ENCODE peak calls at places on chromosomes 4 and X, in six cellular contexts. V is GM06990; R is pancreas; W is CD8-positive, alpha-beta T cell; F is cardiac muscle cell; T is right atrium auricular region. J is an unnamed sample.

GRCh38 chr4:13541720-13542576 is 2.4 kb downstream of the NKX3-2 start:
- DNase-seq in V (no peak), R (peak), W (no peak), F (no peak), T (no peak), J (no peak)

GRCh38 chr4:156799121-156799589 is 172.4 kb downstream of the PDGFC start:
- DNase-seq in V (no peak), R (no peak), W (no peak), F (no peak), T (no peak), J (no peak)

GRCh38 chr4:139050436-139050835 is 34.9 kb downstream of the NOCT start:
- DNase-seq in V (no peak), R (no peak), W (no peak), F (no peak), T (no peak), J (no peak)

GRCh38 chrX:71253253-71254091 is 468 bp downstream of the ZMYM3 start:
- DNase-seq in V (peak), R (peak), W (peak), F (peak), T (no peak), J (no peak)

GRCh38 chrX:39602226-39602625 is 495.5 kb downstream of the BCOR start:
- DNase-seq in V (no peak), R (no peak), W (no peak), F (no peak), T (no peak), J (no peak)

GRCh38 chr4:137601924-137602323 is 69.6 kb upstream of the PCDH18 start:
- DNase-seq in V (no peak), R (no peak), W (no peak), F (no peak), T (no peak), J (no peak)

GRCh38 chr4:1336079-1336478 is 10.9 kb upstream of the UVSSA start:
- DNase-seq in V (no peak), R (no peak), W (no peak), F (no peak), T (no peak), J (no peak)

GRCh38 chr4:14783011-14783877 is 219.0 kb upstream of the CPEB2 start:
- DNase-seq in V (peak), R (no peak), W (no peak), F (peak), T (no peak), J (no peak)

GRCh38 chrX:45322382-45322781 is 121.7 kb upstream of the DIPK2B start:
- DNase-seq in V (no peak), R (no peak), W (no peak), F (peak), T (no peak), J (peak)

GRCh38 chrX:134752558-134752957 is 94.3 kb upstream of the PLAC1 start:
- DNase-seq in V (no peak), R (no peak), W (no peak), F (no peak), T (no peak), J (no peak)

GRCh38 chr4:29002151-29002550 is 1718.0 kb upstream of the PCDH7 start:
- DNase-seq in V (no peak), R (no peak), W (no peak), F (peak), T (no peak), J (no peak)

GRCh38 chr4:169238445-169238844 is 32.3 kb downstream of the SH3RF1 start:
- DNase-seq in V (no peak), R (no peak), W (no peak), F (no peak), T (no peak), J (no peak)

GRCh38 chrX:78595901-78596502 is 63.1 kb downstream of the RTL3 start:
- DNase-seq in V (no peak), R (no peak), W (no peak), F (peak), T (no peak), J (no peak)

GRCh38 chrX:119784747-119785446 is 6.5 kb downstream of the RPL39 start:
- DNase-seq in V (peak), R (no peak), W (peak), F (no peak), T (no peak), J (no peak)

GRCh38 chr4:99403380-99404194 is 31.6 kb downstream of the ADH7 start:
- DNase-seq in V (no peak), R (no peak), W (no peak), F (no peak), T (no peak), J (no peak)

GRCh38 chr4:6372649-6373525 is 99.5 kb downstream of the PPP2R2C start:
- DNase-seq in V (no peak), R (peak), W (no peak), F (peak), T (no peak), J (peak)

DNA sequence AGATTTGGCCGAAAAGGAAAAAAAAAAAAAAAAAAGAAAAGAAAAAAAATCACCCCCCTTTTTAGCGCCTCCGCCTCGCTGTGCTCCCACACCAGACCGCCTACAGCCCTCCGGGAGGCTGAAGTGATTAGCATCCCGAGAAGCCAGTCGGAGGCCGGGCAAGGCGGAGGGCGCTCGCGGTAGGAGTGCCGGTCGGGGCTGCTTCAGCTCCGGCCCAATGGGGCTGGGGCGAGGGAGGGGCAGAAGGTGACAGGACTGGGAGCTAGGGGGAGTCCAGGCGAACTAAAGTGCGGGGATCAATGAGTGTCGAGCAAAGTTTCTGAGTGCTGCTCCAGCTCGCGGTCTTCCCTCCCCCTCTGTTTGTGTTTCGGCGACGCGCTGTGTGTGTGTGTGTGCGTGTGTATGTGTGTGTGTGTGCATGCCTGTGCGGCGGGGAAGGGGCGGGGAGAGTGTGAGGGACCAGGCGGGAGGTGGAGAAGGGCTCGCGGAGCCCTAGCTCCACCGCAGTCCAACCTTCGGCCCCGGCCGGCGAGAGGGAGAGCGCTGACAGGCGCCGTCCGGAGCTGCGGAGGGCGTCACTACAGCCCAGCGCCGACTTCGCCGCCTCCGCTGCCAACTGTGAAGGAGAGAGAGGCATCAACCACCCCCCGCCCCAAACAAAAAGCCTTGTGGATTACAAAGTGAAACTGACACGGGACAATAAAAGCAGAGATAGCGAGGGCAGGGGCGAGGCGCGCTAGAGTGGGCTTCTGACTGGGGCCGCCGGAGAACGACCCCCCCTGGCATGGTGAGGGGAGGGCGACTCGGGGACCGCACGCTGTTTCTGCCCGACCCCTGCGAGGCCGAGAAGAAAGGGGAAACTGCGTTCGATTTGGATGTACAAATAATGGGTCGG is at the start of gene FAT4:
- DNase-seq in V (peak), R (peak), W (peak), F (peak), T (peak), J (peak)
- TF ChIP-seq CTCF in V (no peak), R (no peak), W (no peak), F (peak), T (peak), J (no peak)

GRCh38 chrX:150547511-150548115 is 20.8 kb upstream of the MTM1 start:
- DNase-seq in V (peak), R (peak), W (no peak), F (peak), T (peak), J (no peak)
- H3K4me3 ChIP-seq in V (peak), R (peak), W (peak), F (no peak), T (peak), J (no peak)

GRCh38 chr4:21512351-21512750 is 436.2 kb downstream of the KCNIP4 start:
- DNase-seq in V (no peak), R (no peak), W (no peak), F (peak), T (no peak), J (no peak)
- TF ChIP-seq CTCF in V (peak), R (no peak), W (no peak), F (peak), T (peak), J (peak)

GRCh38 chr4:140106277-140106842 is 47.6 kb downstream of the MAML3 start:
- DNase-seq in V (no peak), R (no peak), W (no peak), F (no peak), T (no peak), J (no peak)

GRCh38 chr4:140102406-140102805 is 51.6 kb downstream of the MAML3 start:
- DNase-seq in V (no peak), R (no peak), W (no peak), F (no peak), T (no peak), J (no peak)

GRCh38 chr4:140105436-140105835 is 48.5 kb downstream of the MAML3 start:
- DNase-seq in V (no peak), R (no peak), W (no peak), F (no peak), T (no peak), J (no peak)

GRCh38 chr4:140100771-140101170 is 53.2 kb downstream of the MAML3 start:
- DNase-seq in V (no peak), R (no peak), W (no peak), F (no peak), T (no peak), J (no peak)

DNA sequence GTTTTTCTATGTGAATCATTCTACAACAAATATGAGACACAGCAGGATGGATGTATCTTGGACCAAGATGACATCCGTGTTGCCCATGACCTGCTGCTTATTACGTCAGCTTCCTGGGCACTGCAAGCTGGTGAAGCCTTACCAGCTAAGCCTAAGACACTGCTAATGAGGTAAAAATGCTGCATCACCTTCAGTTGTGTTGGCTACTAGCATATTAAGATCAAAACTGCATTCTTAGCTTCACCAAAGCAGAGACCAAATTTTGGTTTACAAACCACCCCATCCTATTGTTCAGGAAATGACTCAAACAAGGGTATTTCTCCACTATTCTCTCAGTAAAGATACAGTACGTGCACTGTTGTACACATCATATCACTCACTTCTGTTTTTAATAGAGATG is 50.3 kb downstream of the MAML3 start:
- DNase-seq in V (peak), R (no peak), W (no peak), F (no peak), T (no peak), J (no peak)
- H3K4me3 ChIP-seq in V (no peak), R (no peak), W (no peak), F (no peak), T (no peak), J (no peak)

J was measured in LNCaP clone FGC.